ENCODE peak calls at places on chromosome 9, in five cellular contexts. J is activated CD4-positive, alpha-beta T cell treated with anti-CD3 and anti-CD28 coated beads, Interleukin-2, amount 50 U/mL, for 4 hours; U is stimulated activated CD4-positive, alpha-beta T cell treated with anti-CD3 and anti-CD28 coated beads, Interleukin-2, amount 100 ng/mL, for 48 hours; S is NB4; D is CD8-positive, alpha-beta T cell. W is an unnamed sample.

GRCh38 chr9:6944896-6945295 is 187.1 kb downstream of the KDM4C start:
- DNase-seq in J (no peak), U (no peak), S (no peak), D (no peak), W (no peak)

GRCh38 chr9:132597073-132597775 is 14.8 kb downstream of the BARHL1 start:
- DNase-seq in J (no peak), U (no peak), S (no peak), D (no peak), W (no peak)

GRCh38 chr9:84146893-84147705 is 166.5 kb downstream of the RMI1 start:
- DNase-seq in J (no peak), U (no peak), S (peak; percentile 3), D (no peak), W (peak; percentile 60)

GRCh38 chr9:134319306-134320194 is 6.7 kb upstream of the RXRA start:
- DNase-seq in J (no peak), U (no peak), S (no peak), D (no peak), W (no peak)

GRCh38 chr9:6271508-6272228 is 56.1 kb downstream of the IL33 start:
- DNase-seq in J (no peak), U (no peak), S (no peak), D (no peak), W (no peak)

GRCh38 chr9:88974641-88975040 is 16.6 kb upstream of the S1PR3 start:
- DNase-seq in J (no peak), U (no peak), S (no peak), D (no peak), W (no peak)

GRCh38 chr9:34638138-34638445 is 505 bp upstream of the SIGMAR1 start:
- DNase-seq in J (no peak), U (no peak), S (no peak), D (no peak), W (no peak)

GRCh38 chr9:4515958-4516375 is 25.7 kb downstream of the SLC1A1 start:
- DNase-seq in J (no peak), U (no peak), S (no peak), D (no peak), W (no peak)

GRCh38 chr9:77000330-77000729 is 19.1 kb upstream of the FOXB2 start:
- DNase-seq in J (no peak), U (no peak), S (no peak), D (no peak), W (no peak)

GRCh38 chr9:131585375-131585774 is 40.1 kb downstream of the PRRT1B start:
- DNase-seq in J (no peak), U (no peak), S (peak; percentile 94), D (peak; percentile 40), W (no peak)

GRCh38 chr9:2181794-2182193 is 166.6 kb downstream of the SMARCA2 start:
- DNase-seq in J (peak; percentile 13), U (no peak), S (peak; percentile 56), D (no peak), W (no peak)

W was measured in GM04504.